ENCODE peak calls at places on chromosome 11, in ten cellular contexts. One of them, this sample, is unnamed.

GRCh38 chr11:76623171-76623883 is 47.2 kb downstream of the LRRC32 start:
- DNase-seq in upper lobe of left lung: no peak
- DNase-seq in ovary: no peak
- DNase-seq in IMR-90: peak; percentile 72
- DNase-seq in spleen: peak; percentile 68
- DNase-seq in HCT116: no peak
- DNase-seq in stomach: no peak
- DNase-seq in prostate gland: no peak
- DNase-seq in A549: no peak
- DNase-seq in right lobe of liver: no peak
- DNase-seq in this sample: no peak

GRCh38 chr11:126588630-126589491 is 233.4 kb downstream of the ST3GAL4 start:
- DNase-seq in spleen: peak; percentile 68
- DNase-seq in prostate gland: no peak
- DNase-seq in ovary: no peak
- DNase-seq in right lobe of liver: no peak
- DNase-seq in IMR-90: no peak
- DNase-seq in A549: no peak
- DNase-seq in stomach: no peak
- DNase-seq in HCT116: no peak
- DNase-seq in upper lobe of left lung: no peak
- DNase-seq in this sample: no peak

GRCh38 chr11:57463596-57464342 is 3.4 kb downstream of the RTN4RL2 start:
- DNase-seq in ovary: no peak
- DNase-seq in upper lobe of left lung: no peak
- DNase-seq in HCT116: no peak
- DNase-seq in A549: no peak
- DNase-seq in spleen: no peak
- DNase-seq in stomach: no peak
- DNase-seq in right lobe of liver: no peak
- DNase-seq in prostate gland: no peak
- DNase-seq in IMR-90: no peak
- DNase-seq in this sample: no peak

GRCh38 chr11:36292311-36292722 is 3.1 kb upstream of the COMMD9 start:
- DNase-seq in spleen: no peak
- DNase-seq in A549: peak; percentile 35
- DNase-seq in stomach: no peak
- DNase-seq in HCT116: peak; percentile 26
- DNase-seq in ovary: no peak
- DNase-seq in upper lobe of left lung: no peak
- DNase-seq in IMR-90: peak; percentile 47
- DNase-seq in right lobe of liver: no peak
- DNase-seq in prostate gland: no peak
- DNase-seq in this sample: no peak

GRCh38 chr11:134662629-134663360 is 250.8 kb upstream of the B3GAT1 start:
- DNase-seq in A549: no peak
- DNase-seq in IMR-90: no peak
- DNase-seq in HCT116: no peak
- DNase-seq in right lobe of liver: no peak
- DNase-seq in upper lobe of left lung: peak; percentile 6
- DNase-seq in ovary: no peak
- DNase-seq in spleen: no peak
- DNase-seq in prostate gland: no peak
- DNase-seq in stomach: peak; percentile 20
- DNase-seq in this sample: no peak

GRCh38 chr11:129446572-129446971 is 70.9 kb downstream of the BARX2 start:
- DNase-seq in ovary: no peak
- DNase-seq in upper lobe of left lung: no peak
- DNase-seq in prostate gland: no peak
- DNase-seq in A549: no peak
- DNase-seq in stomach: no peak
- DNase-seq in spleen: no peak
- DNase-seq in IMR-90: no peak
- DNase-seq in HCT116: no peak
- DNase-seq in right lobe of liver: no peak
- DNase-seq in this sample: no peak

GRCh38 chr11:100546714-100547113 is 140.4 kb upstream of the ARHGAP42 start:
- DNase-seq in A549: peak; percentile 20
- DNase-seq in ovary: no peak
- DNase-seq in prostate gland: no peak
- DNase-seq in HCT116: peak; percentile 21
- DNase-seq in IMR-90: peak; percentile 28
- DNase-seq in upper lobe of left lung: no peak
- DNase-seq in spleen: no peak
- DNase-seq in stomach: no peak
- DNase-seq in right lobe of liver: no peak
- DNase-seq in this sample: no peak

GRCh38 chr11:133951484-133952198 is 5.1 kb downstream of the IGSF9B start:
- DNase-seq in right lobe of liver: no peak
- DNase-seq in upper lobe of left lung: no peak
- DNase-seq in A549: no peak
- DNase-seq in spleen: no peak
- DNase-seq in HCT116: no peak
- DNase-seq in prostate gland: no peak
- DNase-seq in IMR-90: peak; percentile 4
- DNase-seq in ovary: no peak
- DNase-seq in stomach: no peak
- DNase-seq in this sample: no peak

GRCh38 chr11:8754241-8754640 is 71.6 kb downstream of the RPL27A start:
- DNase-seq in ovary: no peak
- DNase-seq in stomach: no peak
- DNase-seq in IMR-90: no peak
- DNase-seq in HCT116: no peak
- DNase-seq in upper lobe of left lung: no peak
- DNase-seq in prostate gland: no peak
- DNase-seq in spleen: no peak
- DNase-seq in right lobe of liver: no peak
- DNase-seq in A549: no peak
- DNase-seq in this sample: no peak

GRCh38 chr11:12531681-12532080 is 142.5 kb upstream of the TEAD1 start:
- DNase-seq in spleen: no peak
- DNase-seq in prostate gland: no peak
- DNase-seq in A549: no peak
- DNase-seq in ovary: no peak
- DNase-seq in upper lobe of left lung: no peak
- DNase-seq in HCT116: no peak
- DNase-seq in right lobe of liver: no peak
- DNase-seq in stomach: no peak
- DNase-seq in IMR-90: peak; percentile 72
- DNase-seq in this sample: no peak

GRCh38 chr11:62575837-62576236 is 2.1 kb upstream of the EEF1G start:
- DNase-seq in ovary: no peak
- DNase-seq in IMR-90: no peak
- DNase-seq in prostate gland: no peak
- DNase-seq in upper lobe of left lung: no peak
- DNase-seq in spleen: peak; percentile 76
- DNase-seq in HCT116: no peak
- DNase-seq in A549: no peak
- DNase-seq in stomach: no peak
- DNase-seq in right lobe of liver: no peak
- DNase-seq in this sample: no peak

GRCh38 chr11:819943-820649 is 1.4 kb downstream of the PNPLA2 start:
- DNase-seq in prostate gland: peak; percentile 87
- DNase-seq in IMR-90: peak; percentile 59
- DNase-seq in ovary: peak; percentile 84
- DNase-seq in stomach: peak; percentile 97
- DNase-seq in upper lobe of left lung: peak; percentile 98
- DNase-seq in spleen: peak; percentile 99
- DNase-seq in right lobe of liver: peak; percentile 96
- DNase-seq in HCT116: peak; percentile 85
- DNase-seq in A549: peak; percentile 92
- DNase-seq in this sample: peak; percentile 98
- TF ChIP-seq POLR2A in prostate gland: peak; percentile 68
- TF ChIP-seq POLR2A in IMR-90: no peak
- TF ChIP-seq POLR2A in ovary: no peak
- TF ChIP-seq POLR2A in stomach: no peak
- TF ChIP-seq POLR2A in upper lobe of left lung: no peak
- TF ChIP-seq POLR2A in spleen: no peak
- TF ChIP-seq POLR2A in right lobe of liver: peak; percentile 80
- TF ChIP-seq POLR2A in HCT116: no peak
- TF ChIP-seq POLR2A in A549: peak; percentile 13
- TF ChIP-seq POLR2A in this sample: peak; percentile 90

GRCh38 chr11:67364783-67365525 is 8.4 kb downstream of the CLCF1 start:
- DNase-seq in IMR-90: no peak
- DNase-seq in ovary: no peak
- DNase-seq in stomach: no peak
- DNase-seq in right lobe of liver: no peak
- DNase-seq in A549: peak; percentile 16
- DNase-seq in HCT116: no peak
- DNase-seq in spleen: peak; percentile 64
- DNase-seq in upper lobe of left lung: no peak
- DNase-seq in prostate gland: no peak
- DNase-seq in this sample: peak; percentile 53

GRCh38 chr11:67366546-67366945 is 6.9 kb downstream of the CLCF1 start:
- DNase-seq in spleen: no peak
- DNase-seq in HCT116: no peak
- DNase-seq in prostate gland: no peak
- DNase-seq in right lobe of liver: no peak
- DNase-seq in ovary: peak; percentile 76
- DNase-seq in upper lobe of left lung: no peak
- DNase-seq in IMR-90: no peak
- DNase-seq in A549: no peak
- DNase-seq in stomach: no peak
- DNase-seq in this sample: no peak

GRCh38 chr11:67364169-67364568 is 9.2 kb downstream of the CLCF1 start:
- DNase-seq in A549: no peak
- DNase-seq in HCT116: no peak
- DNase-seq in stomach: no peak
- DNase-seq in IMR-90: no peak
- DNase-seq in spleen: no peak
- DNase-seq in prostate gland: no peak
- DNase-seq in right lobe of liver: no peak
- DNase-seq in ovary: no peak
- DNase-seq in upper lobe of left lung: no peak
- DNase-seq in this sample: no peak

GRCh38 chr11:67367014-67367835 is 6.2 kb downstream of the CLCF1 start:
- DNase-seq in right lobe of liver: no peak
- DNase-seq in HCT116: no peak
- DNase-seq in prostate gland: no peak
- DNase-seq in spleen: peak; percentile 85
- DNase-seq in upper lobe of left lung: no peak
- DNase-seq in IMR-90: no peak
- DNase-seq in stomach: no peak
- DNase-seq in A549: no peak
- DNase-seq in ovary: peak; percentile 64
- DNase-seq in this sample: no peak

GRCh38 chr11:67365756-67366384 is 7.5 kb downstream of the CLCF1 start:
- DNase-seq in A549: no peak
- DNase-seq in prostate gland: no peak
- DNase-seq in IMR-90: no peak
- DNase-seq in spleen: no peak
- DNase-seq in stomach: no peak
- DNase-seq in HCT116: no peak
- DNase-seq in ovary: peak; percentile 52
- DNase-seq in upper lobe of left lung: no peak
- DNase-seq in right lobe of liver: no peak
- DNase-seq in this sample: no peak
- H3K4me1 ChIP-seq in A549: peaks cover 79% of the 10 kb centered on the region
- H3K4me1 ChIP-seq in prostate gland: peaks cover 16% of the 10 kb centered on the region
- H3K4me1 ChIP-seq in IMR-90: peaks cover 42% of the 10 kb centered on the region
- H3K4me1 ChIP-seq in spleen: peaks cover 72% of the 10 kb centered on the region
- H3K4me1 ChIP-seq in stomach: peaks cover 67% of the 10 kb centered on the region
- H3K4me1 ChIP-seq in HCT116: peaks cover 2% of the 10 kb centered on the region
- H3K4me1 ChIP-seq in ovary: peaks cover 21% of the 10 kb centered on the region
- H3K4me1 ChIP-seq in upper lobe of left lung: peaks cover 44% of the 10 kb centered on the region
- H3K4me1 ChIP-seq in right lobe of liver: no peaks in the 10 kb centered on the region
- H3K4me1 ChIP-seq in this sample: peaks cover 11% of the 10 kb centered on the region

GRCh38 chr11:75428989-75429640 is 3.9 kb downstream of the KLHL35 start:
- DNase-seq in prostate gland: no peak
- DNase-seq in ovary: no peak
- DNase-seq in stomach: no peak
- DNase-seq in upper lobe of left lung: no peak
- DNase-seq in A549: no peak
- DNase-seq in spleen: peak; percentile 45
- DNase-seq in IMR-90: no peak
- DNase-seq in right lobe of liver: no peak
- DNase-seq in HCT116: no peak
- DNase-seq in this sample: no peak

GRCh38 chr11:75429641-75429901 is 3.4 kb downstream of the KLHL35 start:
- DNase-seq in stomach: no peak
- DNase-seq in HCT116: no peak
- DNase-seq in spleen: no peak
- DNase-seq in ovary: no peak
- DNase-seq in upper lobe of left lung: no peak
- DNase-seq in A549: no peak
- DNase-seq in IMR-90: no peak
- DNase-seq in prostate gland: no peak
- DNase-seq in right lobe of liver: no peak
- DNase-seq in this sample: no peak

GRCh38 chr11:75431533-75432525 is 1.2 kb downstream of the KLHL35 start:
- DNase-seq in ovary: no peak
- DNase-seq in IMR-90: no peak
- DNase-seq in A549: peak; percentile 32
- DNase-seq in spleen: peak; percentile 63
- DNase-seq in prostate gland: no peak
- DNase-seq in HCT116: no peak
- DNase-seq in right lobe of liver: no peak
- DNase-seq in upper lobe of left lung: no peak
- DNase-seq in stomach: no peak
- DNase-seq in this sample: no peak

GRCh38 chr11:75430692-75431532 is 2.1 kb downstream of the KLHL35 start:
- DNase-seq in spleen: peak; percentile 65
- DNase-seq in HCT116: no peak
- DNase-seq in upper lobe of left lung: no peak
- DNase-seq in ovary: no peak
- DNase-seq in right lobe of liver: no peak
- DNase-seq in prostate gland: no peak
- DNase-seq in IMR-90: no peak
- DNase-seq in A549: no peak
- DNase-seq in stomach: no peak
- DNase-seq in this sample: no peak

GRCh38 chr11:75429902-75430691 is 2.9 kb downstream of the KLHL35 start:
- DNase-seq in right lobe of liver: peak; percentile 56
- DNase-seq in upper lobe of left lung: peak; percentile 52
- DNase-seq in IMR-90: peak; percentile 63
- DNase-seq in ovary: no peak
- DNase-seq in stomach: peak; percentile 76
- DNase-seq in prostate gland: peak; percentile 26
- DNase-seq in spleen: peak; percentile 88
- DNase-seq in A549: peak; percentile 76
- DNase-seq in HCT116: no peak
- DNase-seq in this sample: peak; percentile 83
- H3K4me3 ChIP-seq in right lobe of liver: peak overlapping the region; percentile 29
- H3K4me3 ChIP-seq in upper lobe of left lung: peak overlapping the region; percentile 52
- H3K4me3 ChIP-seq in IMR-90: peak overlapping the region; percentile 40
- H3K4me3 ChIP-seq in ovary: no peak overlapping the region
- H3K4me3 ChIP-seq in stomach: peak overlapping the region; percentile 33
- H3K4me3 ChIP-seq in prostate gland: peak overlapping the region; percentile 30
- H3K4me3 ChIP-seq in spleen: peak overlapping the region; percentile 49
- H3K4me3 ChIP-seq in A549: peak overlapping the region; percentile 45
- H3K4me3 ChIP-seq in HCT116: peak overlapping the region; percentile 40
- H3K4me3 ChIP-seq in this sample: peak overlapping the region; percentile 59

DNA sequence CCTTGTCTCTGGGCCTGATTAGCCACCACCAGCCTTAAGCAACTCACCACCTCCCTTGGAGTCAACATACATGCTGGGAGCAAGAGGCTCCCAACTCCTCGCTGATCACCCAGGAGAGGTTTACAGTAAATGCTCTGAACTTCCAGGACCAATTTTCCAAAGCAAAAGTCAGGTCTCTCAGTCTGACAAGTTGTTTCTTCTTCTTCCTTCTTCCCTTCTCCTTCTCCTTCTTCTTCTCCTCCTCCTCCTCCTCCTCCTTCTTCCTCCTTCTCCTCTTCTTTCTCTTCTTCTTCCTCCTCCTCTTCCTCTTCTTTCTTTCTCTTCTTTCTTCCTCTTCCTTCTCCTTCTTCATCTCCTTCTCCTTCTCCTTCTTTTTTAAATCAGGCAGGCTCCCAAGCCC is 148.2 kb downstream of the NECTIN1 start:
- DNase-seq in IMR-90: no peak
- DNase-seq in prostate gland: no peak
- DNase-seq in right lobe of liver: no peak
- DNase-seq in stomach: no peak
- DNase-seq in upper lobe of left lung: no peak
- DNase-seq in A549: no peak
- DNase-seq in spleen: no peak
- DNase-seq in ovary: no peak
- DNase-seq in HCT116: no peak
- DNase-seq in this sample: no peak
- TF ChIP-seq POLR2A in IMR-90: no peak
- TF ChIP-seq POLR2A in prostate gland: no peak
- TF ChIP-seq POLR2A in right lobe of liver: no peak
- TF ChIP-seq POLR2A in stomach: no peak
- TF ChIP-seq POLR2A in upper lobe of left lung: no peak
- TF ChIP-seq POLR2A in A549: no peak
- TF ChIP-seq POLR2A in spleen: no peak
- TF ChIP-seq POLR2A in ovary: no peak
- TF ChIP-seq POLR2A in HCT116: no peak
- TF ChIP-seq POLR2A in this sample: no peak